ENCODE peak calls at places on chromosomes 12 and 14, in five cellular contexts. B, O, Z, X and K are unnamed samples.

GRCh38 chr12:24938341-24938740 is 10.6 kb downstream of the BCAT1 start:
- DNase-seq in B (no peak), O (no peak), Z (no peak), X (no peak), K (no peak)

GRCh38 chr12:52362118-52362726 is 5.1 kb downstream of the KRT85 start:
- DNase-seq in B (no peak), O (no peak), Z (no peak), X (no peak), K (no peak)

GRCh38 chr12:6592087-6592486 is 15.1 kb downstream of the CHD4 start:
- DNase-seq in B (no peak), O (no peak), Z (no peak), X (no peak), K (no peak)

GRCh38 chr14:79500489-79500888 is 710.8 kb downstream of the DIO2 start:
- DNase-seq in B (no peak), O (no peak), Z (no peak), X (no peak), K (no peak)

GRCh38 chr12:642633-643477 is 20.4 kb downstream of the NINJ2 start:
- DNase-seq in B (no peak), O (peak), Z (peak), X (peak), K (no peak)

GRCh38 chr12:108884116-108885012 is 4.5 kb downstream of the DAO start:
- DNase-seq in B (no peak), O (peak), Z (peak), X (peak), K (no peak)

GRCh38 chr14:84750763-84751554 is 779.0 kb upstream of the FLRT2 start:
- DNase-seq in B (no peak), O (no peak), Z (no peak), X (no peak), K (no peak)

GRCh38 chr12:70151993-70152392 is 91.2 kb upstream of the CNOT2 start:
- DNase-seq in B (no peak), O (no peak), Z (no peak), X (no peak), K (no peak)

GRCh38 chr12:121023799-121024198 is 7.5 kb upstream of the C12orf43 start:
- DNase-seq in B (no peak), O (no peak), Z (no peak), X (no peak), K (no peak)

GRCh38 chr14:60166144-60166543 is 946 bp upstream of the DHRS7 start:
- DNase-seq in B (no peak), O (no peak), Z (no peak), X (no peak), K (no peak)

GRCh38 chr12:20214286-20214685 is 154.1 kb upstream of the PDE3A start:
- DNase-seq in B (no peak), O (no peak), Z (no peak), X (no peak), K (no peak)

GRCh38 chr14:61147369-61147897 is 133.7 kb downstream of the TMEM30B start:
- DNase-seq in B (no peak), O (no peak), Z (no peak), X (no peak), K (no peak)

GRCh38 chr14:53879022-53879686 is 77.5 kb downstream of the BMP4 start:
- DNase-seq in B (no peak), O (no peak), Z (no peak), X (no peak), K (no peak)
- TF ChIP-seq CTCF in B (no peak), O (no peak), Z (no peak), X (no peak), K (no peak)

GRCh38 chr12:34022079-34022830 is at the start of gene ALG10:
- DNase-seq in B (peak), O (peak), Z (peak), X (peak), K (peak)
- TF ChIP-seq CTCF in B (peak), O (peak), Z (peak), X (peak), K (peak)

GRCh38 chr12:113214938-113215400 is 6.3 kb upstream of the TPCN1 start:
- DNase-seq in B (peak), O (peak), Z (no peak), X (no peak), K (no peak)
- TF ChIP-seq CTCF in B (no peak), O (peak), Z (no peak), X (no peak), K (no peak)

GRCh38 chr12:103050273-103050672 is 92.8 kb downstream of the ASCL1 start:
- DNase-seq in B (no peak), O (no peak), Z (no peak), X (no peak), K (no peak)

DNA sequence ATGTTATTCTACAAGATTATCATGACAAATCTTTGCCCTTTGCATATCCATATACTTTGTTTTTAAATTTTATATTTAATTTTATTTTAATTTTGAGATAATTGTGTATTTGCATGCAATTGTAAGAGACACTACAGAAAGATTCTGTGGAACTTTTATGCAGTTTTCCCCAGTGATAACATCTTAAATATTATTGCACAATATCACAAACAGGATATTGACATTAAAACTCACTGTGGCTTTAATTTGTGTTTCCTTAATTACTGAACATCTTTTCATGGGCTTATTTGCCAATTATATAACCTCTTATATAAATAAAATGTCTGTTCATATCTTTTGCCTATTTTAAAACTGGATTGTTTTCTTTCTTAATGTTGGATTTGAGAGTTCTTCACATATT is 95.6 kb downstream of the ASCL1 start:
- DNase-seq in B (no peak), O (no peak), Z (no peak), X (no peak), K (no peak)
- TF ChIP-seq CTCF in B (no peak), O (no peak), Z (no peak), X (no peak), K (no peak)

DNA sequence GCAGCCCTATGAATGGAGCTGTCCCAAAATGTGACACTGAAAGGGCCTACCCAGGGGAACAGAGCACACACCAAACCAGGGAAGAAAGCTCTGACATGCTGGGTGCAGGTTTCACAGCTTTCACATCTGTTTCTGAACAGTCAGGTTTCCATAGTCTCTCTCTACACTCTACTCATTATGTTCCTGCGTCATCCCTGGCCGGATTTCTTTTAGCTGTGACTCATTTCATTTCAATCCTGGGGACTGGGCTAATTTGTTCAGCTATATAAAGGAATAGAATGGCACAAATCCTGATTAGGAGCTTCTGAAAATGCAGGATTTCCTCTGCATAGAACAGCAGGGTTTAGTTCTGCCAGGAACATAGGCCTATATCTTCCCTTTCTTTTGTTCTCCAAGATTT is 649.8 kb downstream of the RPS29 start:
- DNase-seq in B (no peak), O (peak), Z (no peak), X (peak), K (no peak)
- TF ChIP-seq CTCF in B (no peak), O (no peak), Z (no peak), X (no peak), K (no peak)

GRCh38 chr14:100279563-100279962 is 26.7 kb downstream of the SLC25A29 start:
- DNase-seq in B (no peak), O (peak), Z (no peak), X (no peak), K (no peak)

GRCh38 chr14:100281286-100282082 is 24.8 kb downstream of the SLC25A29 start:
- DNase-seq in B (no peak), O (peak), Z (no peak), X (no peak), K (no peak)

GRCh38 chr14:100282083-100282350 is 24.2 kb downstream of the SLC25A29 start:
- DNase-seq in B (no peak), O (peak), Z (no peak), X (no peak), K (no peak)

GRCh38 chr14:100279133-100279532 is 27.1 kb downstream of the SLC25A29 start:
- DNase-seq in B (no peak), O (no peak), Z (no peak), X (no peak), K (no peak)

GRCh38 chr14:100278702-100279101 is 27.5 kb downstream of the SLC25A29 start:
- DNase-seq in B (no peak), O (no peak), Z (no peak), X (no peak), K (no peak)
- TF ChIP-seq CTCF in B (no peak), O (no peak), Z (no peak), X (no peak), K (no peak)